ENCODE peak calls at places on chromosomes 5 and 9, in four cellular contexts. M is H1, G is tibial nerve, V is A549. K is an unnamed sample.

GRCh38 chr9:73223594-73223993 is 71.9 kb downstream of the ANXA1 start:
- DNase-seq in M (no peak), G (no peak), V (no peak), K (no peak)

GRCh38 chr5:39578887-39579497 is 154.2 kb upstream of the DAB2 start:
- DNase-seq in M (no peak), G (no peak), V (peak), K (no peak)

GRCh38 chr5:179055436-179055835 is 4.7 kb upstream of the ZNF354C start:
- DNase-seq in M (no peak), G (no peak), V (no peak), K (no peak)

GRCh38 chr9:16213781-16214515 is 656.5 kb downstream of the BNC2 start:
- DNase-seq in M (no peak), G (peak), V (peak), K (no peak)

GRCh38 chr9:89080193-89080592 is 88.9 kb downstream of the S1PR3 start:
- DNase-seq in M (no peak), G (peak), V (no peak), K (no peak)

GRCh38 chr9:93306081-93306480 is 122.1 kb downstream of the WNK2 start:
- DNase-seq in M (no peak), G (no peak), V (no peak), K (no peak)

GRCh38 chr9:89879276-89879675 is 274.5 kb downstream of the GADD45G start:
- DNase-seq in M (no peak), G (no peak), V (no peak), K (peak)

GRCh38 chr5:172505840-172506638 is 51.7 kb upstream of the SH3PXD2B start:
- DNase-seq in M (no peak), G (peak), V (no peak), K (peak)

GRCh38 chr5:159184858-159185381 is 24.4 kb downstream of the RNF145 start:
- DNase-seq in M (no peak), G (no peak), V (peak), K (no peak)

GRCh38 chr5:131947445-131947844 is 2.0 kb upstream of the MEIKIN start:
- DNase-seq in M (no peak), G (no peak), V (no peak), K (no peak)

GRCh38 chr5:163565931-163566608 is 60.7 kb downstream of the MAT2B start:
- DNase-seq in M (no peak), G (no peak), V (peak), K (no peak)

GRCh38 chr5:36507332-36507952 is 99.0 kb upstream of the SLC1A3 start:
- DNase-seq in M (no peak), G (peak), V (peak), K (no peak)

GRCh38 chr5:78638423-78638822 is 10.1 kb downstream of the LHFPL2 start:
- DNase-seq in M (no peak), G (peak), V (peak), K (no peak)

GRCh38 chr9:126160067-126160853 is 166.4 kb upstream of the MVB12B start:
- DNase-seq in M (no peak), G (no peak), V (no peak), K (peak)

GRCh38 chr5:115588640-115589039 is 13.6 kb downstream of the TICAM2 start:
- DNase-seq in M (no peak), G (no peak), V (no peak), K (no peak)

GRCh38 chr9:4661165-4662095 is 664 bp upstream of the PLPP6 start:
- DNase-seq in M (no peak), G (no peak), V (no peak), K (no peak)

GRCh38 chr5:80703747-80704146 is 49.0 kb upstream of the DHFR start:
- DNase-seq in M (no peak), G (no peak), V (no peak), K (no peak)

GRCh38 chr9:111598730-111599091 is 736 bp downstream of the PTGR1 start:
- DNase-seq in M (no peak), G (peak), V (no peak), K (no peak)

GRCh38 chr5:176714067-176714466 is 66.8 kb downstream of the TSPAN17 start:
- DNase-seq in M (no peak), G (no peak), V (no peak), K (no peak)

GRCh38 chr9:12854218-12854617 is 79.4 kb downstream of the LURAP1L start:
- DNase-seq in M (no peak), G (no peak), V (no peak), K (no peak)
- TF ChIP-seq EP300 in M (no peak), G (no peak), V (no peak), K (no peak)

GRCh38 chr5:73763300-73764032 is 137.5 kb downstream of the ARHGEF28 start:
- DNase-seq in M (no peak), G (no peak), V (peak), K (no peak)
- TF ChIP-seq EP300 in M (no peak), G (no peak), V (no peak), K (no peak)

GRCh38 chr9:127545196-127546124 is 66.6 kb upstream of the STXBP1 start:
- DNase-seq in M (no peak), G (no peak), V (peak), K (no peak)
- TF ChIP-seq EP300 in M (no peak), G (peak), V (peak), K (no peak)

GRCh38 chr5:168317521-168318147 is 26.2 kb downstream of the WWC1 start:
- DNase-seq in M (no peak), G (no peak), V (peak), K (no peak)
- TF ChIP-seq EP300 in M (no peak), G (no peak), V (peak), K (no peak)

GRCh38 chr9:130555061-130555460 is 24.3 kb upstream of the FUBP3 start:
- DNase-seq in M (no peak), G (no peak), V (no peak), K (no peak)

GRCh38 chr9:130557077-130557468 is 22.3 kb upstream of the FUBP3 start:
- DNase-seq in M (no peak), G (no peak), V (no peak), K (no peak)

GRCh38 chr9:130556396-130557076 is 22.8 kb upstream of the FUBP3 start:
- DNase-seq in M (no peak), G (no peak), V (no peak), K (no peak)

GRCh38 chr9:130555968-130556367 is 23.4 kb upstream of the FUBP3 start:
- DNase-seq in M (no peak), G (no peak), V (no peak), K (no peak)

DNA sequence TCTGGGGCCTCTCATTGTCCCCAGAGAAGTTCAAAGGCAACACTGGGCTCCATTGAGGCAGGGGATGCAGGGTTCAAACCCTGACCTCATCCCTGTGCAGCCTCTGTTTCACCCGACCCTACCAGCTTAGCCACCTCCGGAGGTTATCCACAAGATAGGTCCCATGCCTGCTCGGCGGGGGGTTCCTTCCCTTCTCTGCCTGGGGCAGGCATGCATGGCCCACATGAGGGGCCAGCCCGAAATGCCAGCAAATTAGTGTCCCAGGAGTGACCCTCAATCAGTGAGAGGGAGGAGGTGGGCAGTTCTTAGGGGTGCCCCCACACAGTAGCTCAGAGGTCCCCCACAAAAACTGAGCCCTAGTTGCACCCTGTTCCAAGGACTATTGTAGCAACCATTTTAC is 24.8 kb upstream of the FUBP3 start:
- DNase-seq in M (no peak), G (no peak), V (no peak), K (no peak)
- TF ChIP-seq EP300 in M (no peak), G (no peak), V (no peak), K (no peak)

GRCh38 chr9:96491079-96491879 is 41.3 kb downstream of the HABP4 start:
- DNase-seq in M (no peak), G (no peak), V (no peak), K (no peak)
- TF ChIP-seq EP300 in M (no peak), G (no peak), V (no peak), K (no peak)

DNA sequence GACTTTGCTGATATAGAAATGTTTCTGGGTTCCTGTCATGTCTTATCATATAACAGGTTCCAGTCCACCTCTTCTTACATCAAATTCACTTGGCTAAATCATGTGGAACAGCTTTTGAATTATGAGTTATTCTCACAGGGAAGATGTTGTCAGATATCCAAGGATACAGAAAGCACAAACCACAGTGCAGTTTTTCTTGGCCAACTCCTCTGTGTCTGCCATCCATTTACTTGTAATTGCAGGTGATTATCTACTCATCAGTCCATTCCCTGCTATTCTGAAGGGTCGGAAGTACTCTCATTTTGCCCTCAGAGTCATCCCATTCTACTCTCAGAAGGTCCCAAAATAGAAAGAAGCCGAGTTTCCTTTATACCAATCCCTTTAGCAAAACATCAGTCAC is 10.0 kb downstream of the MARCHF11 start:
- DNase-seq in M (no peak), G (no peak), V (no peak), K (peak)
- TF ChIP-seq EP300 in M (no peak), G (no peak), V (no peak), K (no peak)

DNA sequence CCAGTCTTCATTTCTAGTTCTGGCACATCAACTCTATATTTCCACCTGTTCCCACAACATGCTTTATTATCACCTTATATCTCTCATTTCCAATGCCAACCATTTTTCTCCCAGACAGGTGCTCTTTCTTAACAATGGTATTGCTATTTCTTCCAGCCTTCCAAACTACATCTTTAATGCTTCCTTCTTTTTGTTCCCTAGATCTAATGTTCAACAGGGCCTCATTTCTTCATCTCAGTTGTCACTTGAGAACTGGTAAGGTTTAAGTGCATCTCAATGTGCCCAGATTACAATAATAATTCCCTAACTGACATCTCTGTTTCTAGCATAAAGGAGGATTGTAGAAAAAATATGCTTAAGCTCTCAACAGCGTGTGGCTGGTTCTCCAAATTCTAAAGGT is 272.6 kb downstream of the COX7C start:
- DNase-seq in M (no peak), G (no peak), V (no peak), K (no peak)
- TF ChIP-seq EP300 in M (no peak), G (no peak), V (no peak), K (no peak)

K was measured in esophagus muscularis mucosa.